ENCODE peak calls at places on chromosomes 2 and 18, in eight cellular contexts. One of them, this sample, is unnamed.
A peak's percentile ranks its signal among the peaks of the same experiment; 100 is the strongest.

GRCh38 chr2:228545041-228545440 is 363.6 kb upstream of the SPHKAP start:
- DNase-seq in RWPE2: no peak
- DNase-seq in heart left ventricle: no peak
- DNase-seq in colonic mucosa: no peak
- DNase-seq in neural progenitor cell: no peak
- DNase-seq in sigmoid colon: no peak
- DNase-seq in ovary: no peak
- DNase-seq in adrenal gland: no peak
- DNase-seq in this sample: no peak

GRCh38 chr2:238158807-238159539 is at the start of gene ERFE:
- DNase-seq in colonic mucosa: no peak
- DNase-seq in sigmoid colon: no peak
- DNase-seq in heart left ventricle: peak; percentile 17
- DNase-seq in neural progenitor cell: peak; percentile 88
- DNase-seq in adrenal gland: no peak
- DNase-seq in ovary: peak; percentile 47
- DNase-seq in RWPE2: no peak
- DNase-seq in this sample: peak; percentile 70

GRCh38 chr2:134976074-134976702 is 57.6 kb downstream of the CCNT2 start:
- DNase-seq in ovary: no peak
- DNase-seq in sigmoid colon: no peak
- DNase-seq in RWPE2: no peak
- DNase-seq in colonic mucosa: no peak
- DNase-seq in neural progenitor cell: no peak
- DNase-seq in adrenal gland: no peak
- DNase-seq in heart left ventricle: no peak
- DNase-seq in this sample: no peak

GRCh38 chr2:190511104-190511503 is 23.4 kb downstream of the NEMP2 start:
- DNase-seq in sigmoid colon: no peak
- DNase-seq in RWPE2: no peak
- DNase-seq in colonic mucosa: peak; percentile 27
- DNase-seq in ovary: no peak
- DNase-seq in neural progenitor cell: no peak
- DNase-seq in adrenal gland: no peak
- DNase-seq in heart left ventricle: no peak
- DNase-seq in this sample: no peak

GRCh38 chr2:152481881-152482280 is 146.9 kb downstream of the FMNL2 start:
- DNase-seq in heart left ventricle: no peak
- DNase-seq in neural progenitor cell: no peak
- DNase-seq in adrenal gland: no peak
- DNase-seq in RWPE2: no peak
- DNase-seq in colonic mucosa: peak; percentile 52
- DNase-seq in ovary: no peak
- DNase-seq in sigmoid colon: no peak
- DNase-seq in this sample: no peak

GRCh38 chr2:187783446-187783845 is 229.2 kb upstream of the TFPI start:
- DNase-seq in neural progenitor cell: no peak
- DNase-seq in heart left ventricle: no peak
- DNase-seq in sigmoid colon: no peak
- DNase-seq in RWPE2: no peak
- DNase-seq in adrenal gland: no peak
- DNase-seq in colonic mucosa: no peak
- DNase-seq in ovary: no peak
- DNase-seq in this sample: no peak

GRCh38 chr2:122323927-122324326 is 568.5 kb downstream of the TSN start:
- DNase-seq in neural progenitor cell: no peak
- DNase-seq in heart left ventricle: no peak
- DNase-seq in sigmoid colon: no peak
- DNase-seq in colonic mucosa: no peak
- DNase-seq in RWPE2: no peak
- DNase-seq in adrenal gland: no peak
- DNase-seq in ovary: no peak
- DNase-seq in this sample: no peak

GRCh38 chr2:171244970-171245782 is 84.5 kb upstream of the TLK1 start:
- DNase-seq in ovary: no peak
- DNase-seq in heart left ventricle: no peak
- DNase-seq in sigmoid colon: no peak
- DNase-seq in RWPE2: no peak
- DNase-seq in adrenal gland: no peak
- DNase-seq in neural progenitor cell: no peak
- DNase-seq in colonic mucosa: no peak
- DNase-seq in this sample: no peak

GRCh38 chr2:144324446-144325045 is 195.4 kb downstream of the ZEB2 start:
- DNase-seq in RWPE2: no peak
- DNase-seq in sigmoid colon: no peak
- DNase-seq in neural progenitor cell: no peak
- DNase-seq in colonic mucosa: no peak
- DNase-seq in heart left ventricle: no peak
- DNase-seq in adrenal gland: no peak
- DNase-seq in ovary: no peak
- DNase-seq in this sample: no peak

GRCh38 chr2:240644171-240644651 is 18.9 kb downstream of the GPR35 start:
- DNase-seq in heart left ventricle: no peak
- DNase-seq in neural progenitor cell: no peak
- DNase-seq in sigmoid colon: peak; percentile 54
- DNase-seq in RWPE2: no peak
- DNase-seq in adrenal gland: peak; percentile 3
- DNase-seq in colonic mucosa: no peak
- DNase-seq in ovary: no peak
- DNase-seq in this sample: peak; percentile 49

GRCh38 chr2:191636586-191636985 is 41.4 kb upstream of the NABP1 start:
- DNase-seq in ovary: no peak
- DNase-seq in colonic mucosa: no peak
- DNase-seq in neural progenitor cell: no peak
- DNase-seq in adrenal gland: no peak
- DNase-seq in RWPE2: no peak
- DNase-seq in heart left ventricle: no peak
- DNase-seq in sigmoid colon: no peak
- DNase-seq in this sample: no peak

GRCh38 chr2:231648579-231649174 is 56.0 kb downstream of the TEX44 start:
- DNase-seq in adrenal gland: peak; percentile 69
- DNase-seq in neural progenitor cell: peak; percentile 69
- DNase-seq in sigmoid colon: peak; percentile 83
- DNase-seq in colonic mucosa: peak; percentile 91
- DNase-seq in ovary: peak; percentile 56
- DNase-seq in heart left ventricle: peak; percentile 70
- DNase-seq in RWPE2: no peak
- DNase-seq in this sample: peak; percentile 91

GRCh38 chr2:232873909-232874641 is 4.0 kb downstream of the SNORC start:
- DNase-seq in RWPE2: no peak
- DNase-seq in neural progenitor cell: no peak
- DNase-seq in heart left ventricle: no peak
- DNase-seq in ovary: no peak
- DNase-seq in sigmoid colon: peak; percentile 25
- DNase-seq in colonic mucosa: peak; percentile 91
- DNase-seq in adrenal gland: no peak
- DNase-seq in this sample: no peak

GRCh38 chr2:144014108-144014507 is 505.8 kb downstream of the ZEB2 start:
- DNase-seq in neural progenitor cell: no peak
- DNase-seq in heart left ventricle: no peak
- DNase-seq in ovary: no peak
- DNase-seq in colonic mucosa: no peak
- DNase-seq in RWPE2: no peak
- DNase-seq in sigmoid colon: no peak
- DNase-seq in adrenal gland: no peak
- DNase-seq in this sample: no peak

GRCh38 chr2:69980408-69980807 is 19.0 kb upstream of the ASPRV1 start:
- DNase-seq in neural progenitor cell: no peak
- DNase-seq in sigmoid colon: no peak
- DNase-seq in heart left ventricle: no peak
- DNase-seq in adrenal gland: no peak
- DNase-seq in colonic mucosa: no peak
- DNase-seq in ovary: no peak
- DNase-seq in RWPE2: no peak
- DNase-seq in this sample: no peak

GRCh38 chr2:134988994-134989605 is 58.1 kb downstream of the MAP3K19 start:
- DNase-seq in heart left ventricle: no peak
- DNase-seq in ovary: no peak
- DNase-seq in RWPE2: no peak
- DNase-seq in colonic mucosa: no peak
- DNase-seq in adrenal gland: no peak
- DNase-seq in sigmoid colon: no peak
- DNase-seq in neural progenitor cell: peak; percentile 24
- DNase-seq in this sample: no peak

GRCh38 chr2:48902521-48902920 is 147.0 kb upstream of the LHCGR start:
- DNase-seq in sigmoid colon: no peak
- DNase-seq in ovary: no peak
- DNase-seq in heart left ventricle: no peak
- DNase-seq in adrenal gland: no peak
- DNase-seq in RWPE2: no peak
- DNase-seq in neural progenitor cell: no peak
- DNase-seq in colonic mucosa: no peak
- DNase-seq in this sample: no peak
- TF ChIP-seq CTCF in sigmoid colon: no peak
- TF ChIP-seq CTCF in ovary: no peak
- TF ChIP-seq CTCF in heart left ventricle: no peak
- TF ChIP-seq CTCF in adrenal gland: no peak
- TF ChIP-seq CTCF in RWPE2: no peak
- TF ChIP-seq CTCF in neural progenitor cell: peak; percentile 16
- TF ChIP-seq CTCF in colonic mucosa: no peak
- TF ChIP-seq CTCF in this sample: no peak

GRCh38 chr2:54475919-54476318 is 19.8 kb downstream of the SPTBN1 start:
- DNase-seq in RWPE2: no peak
- DNase-seq in ovary: no peak
- DNase-seq in colonic mucosa: no peak
- DNase-seq in neural progenitor cell: no peak
- DNase-seq in sigmoid colon: no peak
- DNase-seq in heart left ventricle: no peak
- DNase-seq in adrenal gland: no peak
- DNase-seq in this sample: no peak
- H3K27ac ChIP-seq in RWPE2: no peak overlapping the region
- H3K27ac ChIP-seq in ovary: no peak overlapping the region
- H3K27ac ChIP-seq in colonic mucosa: no peak overlapping the region
- H3K27ac ChIP-seq in neural progenitor cell: no peak overlapping the region
- H3K27ac ChIP-seq in sigmoid colon: no peak overlapping the region
- H3K27ac ChIP-seq in heart left ventricle: no peak overlapping the region
- H3K27ac ChIP-seq in adrenal gland: peak overlapping the region; percentile 3
- H3K27ac ChIP-seq in this sample: no peak overlapping the region

DNA sequence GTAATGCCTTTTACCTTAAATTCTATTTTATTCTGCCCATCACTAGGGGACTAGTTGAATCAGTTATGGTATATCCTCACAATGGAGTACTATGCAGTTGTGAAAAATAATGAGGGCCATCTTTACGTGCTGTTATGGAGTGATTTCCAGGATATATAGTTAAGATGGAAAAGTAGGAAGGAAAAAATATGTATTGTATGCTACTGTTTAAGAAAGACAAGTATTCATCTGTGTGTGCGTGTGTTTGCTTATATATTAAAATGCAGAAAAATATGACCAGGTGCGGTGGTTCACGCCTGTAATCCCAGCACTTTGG is 32.5 kb upstream of the MRPL33 start:
- DNase-seq in ovary: no peak
- DNase-seq in adrenal gland: no peak
- DNase-seq in neural progenitor cell: no peak
- DNase-seq in RWPE2: no peak
- DNase-seq in sigmoid colon: no peak
- DNase-seq in heart left ventricle: no peak
- DNase-seq in colonic mucosa: no peak
- DNase-seq in this sample: no peak
- H3K27me3 ChIP-seq in ovary: no peaks in the 10 kb centered on the region
- H3K27me3 ChIP-seq in adrenal gland: no peaks in the 10 kb centered on the region
- H3K27me3 ChIP-seq in neural progenitor cell: peaks cover 8% of the 10 kb centered on the region
- H3K27me3 ChIP-seq in RWPE2: no peaks in the 10 kb centered on the region
- H3K27me3 ChIP-seq in sigmoid colon: no peaks in the 10 kb centered on the region
- H3K27me3 ChIP-seq in heart left ventricle: no peaks in the 10 kb centered on the region
- H3K27me3 ChIP-seq in colonic mucosa: no peaks in the 10 kb centered on the region
- H3K27me3 ChIP-seq in this sample: no peaks in the 10 kb centered on the region

GRCh38 chr2:56133441-56133840 is 50.3 kb upstream of the CCDC85A start:
- DNase-seq in colonic mucosa: no peak
- DNase-seq in heart left ventricle: no peak
- DNase-seq in RWPE2: no peak
- DNase-seq in ovary: no peak
- DNase-seq in sigmoid colon: no peak
- DNase-seq in adrenal gland: no peak
- DNase-seq in neural progenitor cell: no peak
- DNase-seq in this sample: no peak

GRCh38 chr2:56132138-56132537 is 51.7 kb upstream of the CCDC85A start:
- DNase-seq in heart left ventricle: no peak
- DNase-seq in RWPE2: no peak
- DNase-seq in adrenal gland: no peak
- DNase-seq in sigmoid colon: no peak
- DNase-seq in neural progenitor cell: peak; percentile 62
- DNase-seq in ovary: no peak
- DNase-seq in colonic mucosa: no peak
- DNase-seq in this sample: no peak

GRCh38 chr2:56127773-56128170 is 56.0 kb upstream of the CCDC85A start:
- DNase-seq in ovary: no peak
- DNase-seq in sigmoid colon: no peak
- DNase-seq in neural progenitor cell: no peak
- DNase-seq in adrenal gland: no peak
- DNase-seq in RWPE2: no peak
- DNase-seq in colonic mucosa: no peak
- DNase-seq in heart left ventricle: no peak
- DNase-seq in this sample: no peak

GRCh38 chr2:56128235-56128634 is 55.6 kb upstream of the CCDC85A start:
- DNase-seq in colonic mucosa: no peak
- DNase-seq in adrenal gland: no peak
- DNase-seq in sigmoid colon: no peak
- DNase-seq in neural progenitor cell: no peak
- DNase-seq in RWPE2: no peak
- DNase-seq in ovary: no peak
- DNase-seq in heart left ventricle: no peak
- DNase-seq in this sample: no peak

GRCh38 chr2:56130463-56131070 is 53.2 kb upstream of the CCDC85A start:
- DNase-seq in heart left ventricle: no peak
- DNase-seq in colonic mucosa: no peak
- DNase-seq in ovary: no peak
- DNase-seq in adrenal gland: no peak
- DNase-seq in RWPE2: no peak
- DNase-seq in sigmoid colon: no peak
- DNase-seq in neural progenitor cell: peak; percentile 58
- DNase-seq in this sample: no peak
- TF ChIP-seq CTCF in heart left ventricle: peak; percentile 49
- TF ChIP-seq CTCF in colonic mucosa: peak; percentile 42
- TF ChIP-seq CTCF in ovary: no peak
- TF ChIP-seq CTCF in adrenal gland: peak; percentile 33
- TF ChIP-seq CTCF in RWPE2: peak; percentile 62
- TF ChIP-seq CTCF in sigmoid colon: no peak
- TF ChIP-seq CTCF in neural progenitor cell: peak; percentile 73
- TF ChIP-seq CTCF in this sample: peak; percentile 60

GRCh38 chr2:112542123-112542973 is at the start of gene POLR1B:
- DNase-seq in RWPE2: peak; percentile 83
- DNase-seq in heart left ventricle: peak; percentile 87
- DNase-seq in sigmoid colon: peak; percentile 88
- DNase-seq in neural progenitor cell: peak; percentile 92
- DNase-seq in colonic mucosa: peak; percentile 90
- DNase-seq in adrenal gland: peak; percentile 89
- DNase-seq in ovary: peak; percentile 82
- DNase-seq in this sample: peak; percentile 94
- H3K27ac ChIP-seq in RWPE2: peak within 1 kb of the TSS; percentile 43
- H3K27ac ChIP-seq in heart left ventricle: peak within 1 kb of the TSS; percentile 71
- H3K27ac ChIP-seq in sigmoid colon: peak within 1 kb of the TSS; percentile 88
- H3K27ac ChIP-seq in neural progenitor cell: peak within 1 kb of the TSS; percentile 87
- H3K27ac ChIP-seq in colonic mucosa: peak within 1 kb of the TSS; percentile 82
- H3K27ac ChIP-seq in adrenal gland: peak within 1 kb of the TSS; percentile 92
- H3K27ac ChIP-seq in ovary: peak within 1 kb of the TSS; percentile 89
- H3K27ac ChIP-seq in this sample: peak within 1 kb of the TSS; percentile 93

DNA sequence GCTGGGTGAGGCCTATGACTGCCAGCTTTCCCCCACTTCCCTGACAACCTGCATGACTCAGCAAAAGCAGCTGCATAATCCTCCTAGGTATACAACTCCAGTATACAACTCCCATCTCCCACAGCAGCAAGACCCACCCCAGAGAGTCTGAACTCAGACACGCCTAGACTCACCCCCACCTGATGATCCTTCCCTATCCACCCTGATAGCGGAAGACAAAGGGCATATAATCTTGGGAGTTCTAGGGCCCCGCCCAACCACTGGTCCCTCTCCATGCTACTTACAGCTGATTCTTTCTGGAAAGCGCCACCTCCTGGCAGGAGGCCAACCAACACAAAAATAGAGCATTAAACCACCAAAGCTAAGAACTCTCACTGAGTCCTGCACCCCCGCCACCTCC is 296.5 kb downstream of the DCC start:
- DNase-seq in adrenal gland: no peak
- DNase-seq in heart left ventricle: no peak
- DNase-seq in RWPE2: no peak
- DNase-seq in sigmoid colon: no peak
- DNase-seq in ovary: no peak
- DNase-seq in colonic mucosa: no peak
- DNase-seq in neural progenitor cell: no peak
- DNase-seq in this sample: no peak
- H3K27me3 ChIP-seq in adrenal gland: no peaks in the 10 kb centered on the region
- H3K27me3 ChIP-seq in heart left ventricle: no peaks in the 10 kb centered on the region
- H3K27me3 ChIP-seq in RWPE2: no peaks in the 10 kb centered on the region
- H3K27me3 ChIP-seq in sigmoid colon: no peaks in the 10 kb centered on the region
- H3K27me3 ChIP-seq in ovary: no peaks in the 10 kb centered on the region
- H3K27me3 ChIP-seq in colonic mucosa: no peaks in the 10 kb centered on the region
- H3K27me3 ChIP-seq in neural progenitor cell: no peaks in the 10 kb centered on the region
- H3K27me3 ChIP-seq in this sample: no peaks in the 10 kb centered on the region

This sample was measured in upper lobe of right lung.